ENCODE peak calls at places on chromosomes 6 and 20, in five cellular contexts. X is SK-N-SH, S is tibial artery, O is fibroblast of lung, F is mucosa of descending colon. D is an unnamed sample.

GRCh38 chr20:32894711-32895355 is 36.1 kb downstream of the EFCAB8 start:
- DNase-seq in X (no peak), S (no peak), O (no peak), F (no peak), D (no peak)

GRCh38 chr6:167485186-167485978 is 160.5 kb downstream of the TTLL2 start:
- DNase-seq in X (peak; percentile 58), S (no peak), O (peak; percentile 3), F (peak; percentile 40), D (peak; percentile 74)

GRCh38 chr6:113082691-113083090 is 735.6 kb downstream of the RFPL4B start:
- DNase-seq in X (no peak), S (no peak), O (peak; percentile 81), F (no peak), D (peak; percentile 51)

GRCh38 chr6:152290693-152291092 is 346.5 kb downstream of the SYNE1 start:
- DNase-seq in X (no peak), S (no peak), O (no peak), F (no peak), D (no peak)

GRCh38 chr6:14176429-14176828 is 58.9 kb downstream of the CD83 start:
- DNase-seq in X (no peak), S (no peak), O (no peak), F (no peak), D (no peak)

GRCh38 chr6:13273931-13274706 is 54.2 kb downstream of the TBC1D7 start:
- DNase-seq in X (no peak), S (peak; percentile 38), O (no peak), F (peak; percentile 31), D (no peak)

GRCh38 chr6:147283460-147283859 is 79.2 kb downstream of the STXBP5 start:
- DNase-seq in X (no peak), S (no peak), O (peak; percentile 36), F (peak; percentile 9), D (no peak)

GRCh38 chr6:166772518-166772917 is 145.5 kb upstream of the RPS6KA2 start:
- DNase-seq in X (no peak), S (no peak), O (no peak), F (no peak), D (no peak)

GRCh38 chr6:34237316-34237721 is 646 bp downstream of the HMGA1 start:
- DNase-seq in X (peak; percentile 87), S (no peak), O (no peak), F (peak; percentile 45), D (no peak)

GRCh38 chr6:46998436-46999017 is 43.6 kb downstream of the ADGRF1 start:
- DNase-seq in X (no peak), S (no peak), O (peak; percentile 87), F (no peak), D (no peak)

GRCh38 chr6:19838442-19839236 is 1.5 kb downstream of the ID4 start:
- DNase-seq in X (peak; percentile 45), S (peak; percentile 32), O (peak; percentile 46), F (peak; percentile 36), D (peak; percentile 42)

GRCh38 chr6:35259946-35260626 is 551 bp downstream of the ZNF76 start:
- DNase-seq in X (peak; percentile 91), S (peak; percentile 71), O (peak; percentile 25), F (peak; percentile 82), D (peak; percentile 51)

GRCh38 chr6:5093231-5094015 is 8.3 kb downstream of the PPP1R3G start:
- DNase-seq in X (no peak), S (no peak), O (peak; percentile 25), F (no peak), D (no peak)

GRCh38 chr6:14881399-14881798 is 364.5 kb upstream of the JARID2 start:
- DNase-seq in X (no peak), S (no peak), O (peak; percentile 85), F (no peak), D (peak; percentile 84)

GRCh38 chr6:25661129-25661779 is 9.2 kb downstream of the SCGN start:
- DNase-seq in X (no peak), S (no peak), O (no peak), F (no peak), D (no peak)

GRCh38 chr20:48310312-48310711 is 517.5 kb downstream of the PREX1 start:
- DNase-seq in X (no peak), S (no peak), O (no peak), F (peak; percentile 12), D (no peak)

GRCh38 chr6:149089508-149089907 is 228.0 kb upstream of the TAB2 start:
- DNase-seq in X (no peak), S (no peak), O (no peak), F (no peak), D (no peak)

GRCh38 chr20:54028276-54029011 is 42.0 kb downstream of the BCAS1 start:
- DNase-seq in X (no peak), S (no peak), O (no peak), F (no peak), D (no peak)

GRCh38 chr6:44805239-44805849 is 417.8 kb downstream of the CDC5L start:
- DNase-seq in X (no peak), S (no peak), O (peak; percentile 85), F (no peak), D (peak; percentile 28)

GRCh38 chr20:13995841-13996240 is 525 bp downstream of the MACROD2 start:
- DNase-seq in X (peak; percentile 79), S (no peak), O (no peak), F (peak; percentile 65), D (no peak)

GRCh38 chr6:15506066-15506465 is 156.8 kb downstream of the DTNBP1 start:
- DNase-seq in X (no peak), S (no peak), O (no peak), F (no peak), D (no peak)

GRCh38 chr20:60037120-60037499 is 78.9 kb downstream of the CDH26 start:
- DNase-seq in X (no peak), S (no peak), O (peak; percentile 42), F (no peak), D (no peak)

GRCh38 chr20:20192366-20192765 is 140.0 kb downstream of the CFAP61 start:
- DNase-seq in X (no peak), S (no peak), O (no peak), F (no peak), D (no peak)

GRCh38 chr6:362924-363249 is 28.7 kb upstream of the IRF4 start:
- DNase-seq in X (no peak), S (no peak), O (no peak), F (no peak), D (no peak)

GRCh38 chr6:120147218-120147871 is 797.8 kb upstream of the MAN1A1 start:
- DNase-seq in X (no peak), S (no peak), O (no peak), F (no peak), D (no peak)

GRCh38 chr6:155125916-155126315 is 130.8 kb downstream of the TIAM2 start:
- DNase-seq in X (no peak), S (no peak), O (peak; percentile 80), F (no peak), D (no peak)

GRCh38 chr6:15420959-15421438 is 175.1 kb downstream of the JARID2 start:
- DNase-seq in X (no peak), S (no peak), O (no peak), F (no peak), D (no peak)

GRCh38 chr6:82555801-82556200 is 192.2 kb downstream of the TPBG start:
- DNase-seq in X (no peak), S (no peak), O (peak; percentile 61), F (no peak), D (peak; percentile 9)

GRCh38 chr6:157946865-157947532 is 34.7 kb upstream of the SYNJ2 start:
- DNase-seq in X (peak; percentile 40), S (no peak), O (no peak), F (no peak), D (peak; percentile 27)

GRCh38 chr6:15399651-15400470 is 154.0 kb downstream of the JARID2 start:
- DNase-seq in X (peak; percentile 89), S (peak; percentile 75), O (peak; percentile 79), F (peak; percentile 68), D (peak; percentile 89)

GRCh38 chr6:41451039-41451438 is 95.1 kb upstream of the FOXP4 start:
- DNase-seq in X (peak; percentile 54), S (no peak), O (no peak), F (peak; percentile 35), D (no peak)

GRCh38 chr20:59178983-59179595 is 15.5 kb downstream of the ZNF831 start:
- DNase-seq in X (no peak), S (no peak), O (no peak), F (no peak), D (no peak)

GRCh38 chr6:152248987-152249386 is 388.2 kb downstream of the SYNE1 start:
- DNase-seq in X (no peak), S (no peak), O (no peak), F (no peak), D (no peak)

GRCh38 chr6:311679-312220 is 19.5 kb downstream of the DUSP22 start:
- DNase-seq in X (no peak), S (no peak), O (peak; percentile 25), F (no peak), D (no peak)

GRCh38 chr6:89146748-89147715 is 1.2 kb downstream of the PM20D2 start:
- DNase-seq in X (no peak), S (no peak), O (peak; percentile 75), F (peak; percentile 36), D (peak; percentile 48)

DNA sequence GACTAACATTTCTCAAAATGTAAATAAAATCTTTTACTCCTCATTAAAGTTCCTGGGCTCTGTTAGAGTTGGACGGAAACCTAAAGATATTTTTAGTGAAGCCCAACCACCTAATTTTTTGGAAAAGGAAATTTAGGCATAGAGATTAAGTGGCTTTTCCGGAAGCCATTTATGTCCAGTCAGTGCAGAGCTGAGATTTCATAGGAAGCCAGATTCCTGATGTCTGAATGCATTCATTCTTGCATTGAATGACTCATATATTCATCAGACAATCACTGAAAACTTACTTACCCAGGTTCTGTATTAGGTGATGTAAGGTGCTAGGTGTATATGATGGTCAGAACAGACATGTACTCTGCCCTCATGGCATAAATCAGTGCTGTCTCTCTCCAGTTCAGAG is 4.0 kb downstream of the SH3BGRL2 start:
- DNase-seq in X (no peak), S (no peak), O (peak; percentile 76), F (no peak), D (peak; percentile 43)
- TF ChIP-seq CTCF in X (no peak), S (no peak), O (no peak), F (no peak), D (no peak)

GRCh38 chr6:97726378-97726777 is 443.4 kb upstream of the MMS22L start:
- DNase-seq in X (peak; percentile 12), S (no peak), O (peak; percentile 21), F (no peak), D (no peak)
- TF ChIP-seq CTCF in X (no peak), S (no peak), O (no peak), F (no peak), D (no peak)

DNA sequence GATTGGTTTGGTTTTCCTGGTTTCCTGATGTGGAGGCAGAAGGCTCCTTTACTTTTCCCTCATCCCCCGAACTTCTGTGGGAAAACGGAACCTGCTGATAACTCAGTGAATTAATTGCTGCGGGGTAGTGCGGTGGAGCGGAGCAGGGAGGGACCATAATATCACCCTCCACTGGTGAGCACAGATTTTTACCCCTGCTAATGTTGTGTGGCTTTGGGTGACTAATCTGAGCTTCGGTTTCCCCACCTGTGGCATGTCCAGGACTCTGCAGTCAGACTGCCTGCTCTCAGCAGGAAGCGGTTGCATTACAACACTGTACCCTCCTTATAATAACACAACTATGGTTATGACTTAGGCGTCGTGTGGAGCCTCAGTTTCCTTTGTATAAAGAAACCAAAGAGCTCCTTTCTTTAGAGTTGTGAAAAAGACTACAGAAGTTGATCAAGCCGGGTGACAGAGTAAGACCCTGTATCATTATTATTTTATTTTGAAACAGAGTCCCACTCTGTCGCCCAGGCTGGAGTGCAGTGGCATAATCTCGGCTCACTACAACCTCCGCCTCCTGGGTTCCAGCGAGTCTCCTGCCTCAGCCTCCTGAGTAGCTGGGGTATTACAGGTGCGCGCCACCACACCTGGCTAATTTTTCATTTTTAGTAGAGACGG is 2.2 kb upstream of the ID1 start:
- DNase-seq in X (no peak), S (no peak), O (peak; percentile 93), F (peak; percentile 37), D (peak; percentile 80)
- TF ChIP-seq CTCF in X (no peak), S (no peak), O (peak; percentile 4), F (no peak), D (no peak)

GRCh38 chr6:131955876-131956275 is 4.7 kb upstream of the CCN2 start:
- DNase-seq in X (no peak), S (no peak), O (no peak), F (no peak), D (no peak)
- TF ChIP-seq CTCF in X (no peak), S (no peak), O (no peak), F (no peak), D (no peak)

D was measured in fibroblast of pulmonary artery.